ENCODE peak calls at places on chromosomes 12 and 14, in six cellular contexts. Z is fibroblast of gingiva, K is EL, O is kidney tubule cell, I is GM10248, J is cardiac fibroblast. H is an unnamed sample.
A peak's percentile ranks its signal among the peaks of the same experiment; 100 is the strongest.

GRCh38 chr12:77294016-77294415 is 228.6 kb upstream of the E2F7 start:
- DNase-seq in J (no peak), Z (no peak), O (peak; percentile 33), I (no peak), K (peak; percentile 28), H (peak; percentile 61)

GRCh38 chr14:56181666-56182065 is 63.5 kb downstream of the PELI2 start:
- DNase-seq in J (no peak), O (no peak), K (no peak), Z (no peak), I (no peak), H (peak; percentile 65)

GRCh38 chr14:104735830-104736642 is 12.0 kb downstream of the ADSS1 start:
- DNase-seq in J (peak; percentile 88), K (peak; percentile 76), O (peak; percentile 52), I (no peak), Z (peak; percentile 95), H (peak; percentile 65)

GRCh38 chr12:19707948-19708409 is 268.7 kb downstream of the AEBP2 start:
- DNase-seq in Z (peak; percentile 17), K (peak; percentile 58), I (no peak), O (peak; percentile 54), J (no peak), H (peak; percentile 71)

GRCh38 chr12:62659457-62660295 is 193.1 kb downstream of the MON2 start:
- DNase-seq in I (no peak), O (no peak), J (peak; percentile 19), Z (peak; percentile 72), K (no peak), H (no peak)

GRCh38 chr12:104877107-104877705 is 80.9 kb downstream of the SLC41A2 start:
- DNase-seq in J (peak; percentile 76), Z (peak; percentile 35), K (peak; percentile 38), I (peak; percentile 31), O (peak; percentile 15), H (peak; percentile 61)

GRCh38 chr12:66503746-66504145 is 175.1 kb downstream of the GRIP1 start:
- DNase-seq in Z (no peak), J (no peak), O (no peak), K (no peak), I (no peak), H (no peak)

GRCh38 chr12:93032748-93033147 is 103.7 kb upstream of the EEA1 start:
- DNase-seq in O (no peak), K (no peak), Z (no peak), I (no peak), J (no peak), H (no peak)

GRCh38 chr12:25625146-25625545 is 72.1 kb upstream of the LMNTD1 start:
- DNase-seq in I (no peak), J (no peak), Z (peak; percentile 44), K (no peak), O (no peak), H (no peak)

GRCh38 chr14:89378119-89378518 is 38.9 kb downstream of the FOXN3 start:
- DNase-seq in K (peak; percentile 65), J (no peak), O (peak; percentile 88), I (peak; percentile 57), Z (no peak), H (peak; percentile 90)

GRCh38 chr12:14768823-14769405 is 34.4 kb downstream of the WBP11 start:
- DNase-seq in I (peak; percentile 18), Z (peak; percentile 21), K (peak; percentile 37), O (peak; percentile 90), J (peak; percentile 31), H (peak; percentile 81)

GRCh38 chr14:94555991-94556390 is 5.3 kb upstream of the SERPINA4 start:
- DNase-seq in K (no peak), I (no peak), J (no peak), Z (no peak), O (no peak), H (no peak)

GRCh38 chr12:110289711-110290078 is 8.6 kb downstream of the ATP2A2 start:
- DNase-seq in J (no peak), O (no peak), K (no peak), Z (no peak), I (no peak), H (no peak)

H was measured in epithelial cell of esophagus.